ENCODE peak calls at places on chromosomes 16 and 17, in seven cellular contexts. T is body of pancreas, U is suprapubic skin, C is brain microvascular endothelial cell, O is A549, I is AG04450, F is left ventricle myocardium inferior. Y is an unnamed sample.
A peak's percentile ranks its signal among the peaks of the same experiment; 100 is the strongest.

GRCh38 chr17:29927546-29927945 is 2.5 kb downstream of the SSH2 start:
- DNase-seq in T (no peak), U (no peak), C (no peak), O (no peak), I (no peak), F (no peak), Y (peak; percentile 34)

GRCh38 chr17:63442074-63442473 is 4.0 kb downstream of the CYB561 start:
- DNase-seq in T (no peak), U (no peak), C (no peak), O (no peak), I (no peak), F (no peak), Y (no peak)

GRCh38 chr17:869067-869466 is 86.9 kb downstream of the MRM3 start:
- DNase-seq in T (peak; percentile 55), U (peak; percentile 81), C (peak; percentile 34), O (no peak), I (no peak), F (peak; percentile 71), Y (no peak)

GRCh38 chr16:9549487-9549886 is 458.0 kb downstream of the HAPSTR1 start:
- DNase-seq in T (no peak), U (no peak), C (no peak), O (no peak), I (no peak), F (no peak), Y (no peak)

GRCh38 chr17:58575511-58575910 is 61.1 kb upstream of the MTMR4 start:
- DNase-seq in T (no peak), U (no peak), C (peak; percentile 66), O (peak; percentile 28), I (no peak), F (no peak), Y (no peak)

GRCh38 chr17:82692268-82692667 is 6.2 kb downstream of the RAB40B start:
- DNase-seq in T (no peak), U (peak; percentile 42), C (no peak), O (no peak), I (no peak), F (no peak), Y (no peak)

GRCh38 chr17:22490399-22490798 is 798.1 kb downstream of the KCNJ18 start:
- DNase-seq in T (no peak), U (no peak), C (no peak), O (no peak), I (no peak), F (no peak), Y (no peak)

GRCh38 chr16:85847681-85848601 is 48.4 kb downstream of the COX4I1 start:
- DNase-seq in T (no peak), U (no peak), C (no peak), O (no peak), I (no peak), F (no peak), Y (no peak)

DNA sequence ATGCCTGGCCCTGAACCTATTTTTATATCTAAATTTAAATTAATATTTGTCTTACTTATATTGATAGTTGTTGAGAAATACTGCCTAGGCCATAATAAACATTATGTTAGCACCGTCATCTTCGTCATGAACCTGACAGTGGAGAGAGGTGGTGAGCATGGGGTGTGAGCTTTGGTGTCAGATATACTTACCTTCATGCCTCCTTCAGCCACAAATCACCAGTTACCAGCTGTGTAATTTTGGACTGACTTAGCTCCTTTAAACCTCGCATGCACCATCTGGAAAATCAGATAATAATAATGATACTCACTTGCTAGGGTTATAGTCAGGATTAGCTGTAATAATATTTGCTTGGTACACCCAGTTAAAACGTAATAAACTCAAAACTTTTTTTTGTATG is 35.0 kb downstream of the SNX29 start:
- DNase-seq in T (no peak), U (no peak), C (no peak), O (no peak), I (no peak), F (no peak), Y (no peak)
- H3K27ac ChIP-seq in T (no peak overlapping the region), U (peak overlapping the region; percentile 44), C (no peak overlapping the region), O (no peak overlapping the region), I (no peak overlapping the region), F (no peak overlapping the region), Y (no peak overlapping the region)

DNA sequence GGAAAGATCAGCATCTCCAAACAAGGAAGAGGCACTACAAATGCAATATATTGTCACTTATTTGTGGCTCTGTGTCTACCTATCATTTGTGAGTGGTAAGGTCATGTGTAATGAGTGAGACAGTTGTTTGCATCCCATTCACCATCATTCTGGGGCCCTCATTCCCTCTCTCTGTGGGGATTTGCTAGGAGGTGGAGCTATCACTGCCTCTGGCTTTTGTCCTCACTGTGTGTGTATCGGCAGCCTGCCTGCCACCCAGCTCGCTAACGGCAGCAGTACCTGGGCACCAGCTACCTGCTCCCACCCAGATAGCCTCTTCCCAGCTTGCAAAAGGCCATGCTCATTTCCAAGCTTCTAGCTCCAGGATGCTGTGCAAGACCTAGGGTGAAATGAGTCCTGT is 379.2 kb upstream of the ZFHX3 start:
- DNase-seq in T (no peak), U (no peak), C (no peak), O (no peak), I (no peak), F (no peak), Y (no peak)
- TF ChIP-seq CTCF in T (no peak), U (no peak), C (no peak), O (no peak), I (no peak), F (no peak), Y (no peak)

GRCh38 chr17:38921756-38922411 is 3.5 kb upstream of the LASP1NB start:
- DNase-seq in T (no peak), U (no peak), C (no peak), O (no peak), I (no peak), F (no peak), Y (no peak)
- H3K27ac ChIP-seq in T (no peak overlapping the region), U (no peak overlapping the region), C (no peak overlapping the region), O (no peak overlapping the region), I (no peak overlapping the region), F (peak overlapping the region; percentile 82), Y (no peak overlapping the region)

GRCh38 chr16:31038993-31039392 is 5.6 kb downstream of the STX4 start:
- DNase-seq in T (no peak), U (no peak), C (no peak), O (no peak), I (no peak), F (no peak), Y (no peak)

GRCh38 chr16:31029272-31029671 is 4.1 kb upstream of the STX4 start:
- DNase-seq in T (no peak), U (no peak), C (no peak), O (no peak), I (no peak), F (no peak), Y (no peak)

GRCh38 chr16:31033709-31034492 is 543 bp downstream of the STX4 start:
- DNase-seq in T (peak; percentile 95), U (peak; percentile 95), C (peak; percentile 72), O (peak; percentile 82), I (peak; percentile 48), F (peak; percentile 93), Y (peak; percentile 90)

DNA sequence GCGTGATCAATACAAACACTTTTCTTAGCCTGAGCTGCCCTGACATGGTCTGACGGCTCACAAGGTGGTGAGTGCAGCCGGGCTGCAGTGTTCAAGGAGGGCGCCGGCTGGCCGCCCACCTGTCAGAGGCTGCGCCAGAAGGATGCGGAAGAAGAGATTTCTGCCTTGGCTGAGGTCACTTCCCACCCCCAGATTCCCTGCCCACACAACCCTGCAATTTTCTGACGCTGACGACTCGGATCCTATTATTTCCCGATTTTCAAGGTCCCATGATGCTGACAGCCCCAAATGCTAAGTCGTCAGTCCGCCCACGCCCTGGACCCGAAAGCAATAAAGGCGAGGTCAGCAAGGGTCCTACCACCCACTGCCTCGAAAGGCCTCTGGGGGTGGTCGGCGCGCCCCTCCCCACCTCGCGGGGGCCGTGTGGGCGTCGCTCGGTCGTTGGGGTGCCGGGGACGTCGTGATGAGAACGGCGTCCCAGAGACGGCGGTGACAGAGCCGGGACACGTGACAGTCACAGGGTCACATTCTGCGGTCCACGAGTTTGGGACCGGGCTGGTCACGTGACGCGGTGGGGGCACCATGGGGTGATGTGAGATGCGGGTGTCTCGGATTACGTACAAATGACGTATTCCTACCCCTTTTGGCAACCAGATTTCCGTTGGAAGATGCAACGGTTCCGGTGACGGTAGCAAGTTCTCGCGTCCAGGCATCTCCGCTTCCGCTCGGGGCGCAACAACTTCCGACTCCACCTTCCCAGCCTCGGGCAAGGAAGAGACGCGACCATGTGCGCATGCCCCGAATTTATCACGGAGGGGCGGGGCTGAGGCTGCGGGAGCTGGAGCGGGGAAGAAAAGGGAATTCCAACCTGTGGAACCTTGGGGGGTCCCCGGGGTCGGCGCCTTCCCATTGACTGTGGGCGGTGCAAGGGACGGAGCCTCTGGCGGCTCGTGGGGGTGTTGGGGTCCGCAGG is at the start of gene STX4:
- DNase-seq in T (peak; percentile 98), U (peak; percentile 99), C (peak; percentile 97), O (peak; percentile 97), I (peak; percentile 94), F (peak; percentile 98), Y (peak; percentile 98)
- TF ChIP-seq CTCF in T (no peak), U (no peak), C (no peak), O (no peak), I (no peak), F (no peak), Y (no peak)

DNA sequence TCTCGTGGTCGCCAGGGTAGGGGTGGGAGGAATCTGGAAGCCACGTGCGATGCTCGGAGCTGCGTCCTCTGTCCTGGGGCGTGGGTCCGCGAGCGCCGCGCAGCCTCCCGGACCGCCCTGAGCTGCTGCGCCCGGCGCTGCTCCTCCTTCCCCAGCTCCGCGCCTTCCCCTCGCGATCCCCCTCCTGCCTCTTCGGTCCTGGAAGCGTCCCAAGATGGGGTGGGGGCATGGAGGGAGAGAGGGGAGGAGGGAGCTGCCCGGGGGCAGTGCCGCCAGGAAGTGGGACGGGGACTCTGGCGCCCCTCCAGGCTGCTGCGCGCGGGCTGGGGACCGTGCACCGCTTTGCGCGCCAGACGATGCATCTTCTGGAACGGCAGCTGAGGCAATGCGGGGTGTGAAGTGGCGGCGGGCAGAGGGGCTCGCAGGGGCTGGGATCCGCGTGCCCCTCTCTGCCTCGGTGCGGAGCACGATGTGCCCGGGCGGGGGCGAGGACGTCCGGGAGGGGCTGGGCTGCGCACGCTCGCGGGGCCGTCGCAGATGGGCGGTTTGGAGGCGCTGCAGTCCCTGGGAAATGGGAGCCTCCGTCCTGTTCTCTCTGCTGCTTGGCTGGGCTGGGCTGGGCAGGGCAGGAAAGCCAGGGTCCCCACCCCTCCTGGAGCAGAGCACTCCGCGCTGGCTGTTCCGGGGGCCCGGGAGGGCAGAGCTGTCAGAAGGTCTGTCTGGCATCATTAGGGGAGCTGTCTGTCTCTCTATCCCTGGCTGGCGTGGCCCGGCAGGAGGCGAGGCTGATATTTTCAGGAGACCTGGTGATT is 388.0 kb downstream of the SEC14L1 start:
- DNase-seq in T (no peak), U (peak; percentile 52), C (no peak), O (no peak), I (no peak), F (peak; percentile 25), Y (peak; percentile 83)
- H3K27ac ChIP-seq in T (no peak overlapping the region), U (no peak overlapping the region), C (no peak overlapping the region), O (peak overlapping the region; percentile 33), I (no peak overlapping the region), F (no peak overlapping the region), Y (no peak overlapping the region)

GRCh38 chr16:56246051-56246817 is 54.9 kb downstream of the GNAO1 start:
- DNase-seq in T (no peak), U (no peak), C (no peak), O (peak; percentile 54), I (no peak), F (no peak), Y (no peak)
- TF ChIP-seq CTCF in T (no peak), U (no peak), C (no peak), O (no peak), I (no peak), F (no peak), Y (no peak)

GRCh38 chr16:1153480-1154160 is 714 bp downstream of the CACNA1H start:
- DNase-seq in T (no peak), U (no peak), C (no peak), O (no peak), I (no peak), F (no peak), Y (no peak)
- H3K27ac ChIP-seq in T (no peak overlapping the region), U (no peak overlapping the region), C (no peak overlapping the region), O (peak overlapping the region; percentile 87), I (no peak overlapping the region), F (peak overlapping the region; percentile 56), Y (peak overlapping the region; percentile 60)